ENCODE peak calls at places on chromosome 19, in ten cellular contexts. K, J, V, H, D, M, Q, S, O and U are unnamed samples.

GRCh38 chr19:29308977-29309520 is 96.1 kb upstream of the UQCRFS1 start:
- DNase-seq in M (no peak), D (no peak), J (no peak), S (no peak), V (no peak), H (no peak), Q (no peak), K (no peak), O (no peak), U (no peak)

GRCh38 chr19:22545751-22546150 is 88.4 kb upstream of the ZNF492 start:
- DNase-seq in O (peak; percentile 54), Q (no peak), H (peak; percentile 8), S (no peak), J (peak; percentile 3), V (peak; percentile 57), K (peak; percentile 68), M (peak; percentile 58), D (peak; percentile 15), U (peak; percentile 68)

GRCh38 chr19:8308891-8309291 is 733 bp upstream of the CD320 start:
- DNase-seq in Q (peak; percentile 13), K (no peak), M (peak; percentile 14), D (no peak), S (peak; percentile 64), V (no peak), J (no peak), H (no peak), O (peak; percentile 29), U (no peak)

GRCh38 chr19:35750167-35750566 is 1.8 kb downstream of the LIN37 start:
- DNase-seq in J (no peak), K (no peak), M (no peak), V (no peak), Q (no peak), H (no peak), S (no peak), O (no peak), D (no peak), U (no peak)

GRCh38 chr19:13275016-13275722 is 125.0 kb downstream of the IER2 start:
- DNase-seq in J (no peak), V (no peak), H (no peak), Q (no peak), S (no peak), K (no peak), D (no peak), M (no peak), O (no peak), U (no peak)

GRCh38 chr19:13573268-13573667 is 67.0 kb upstream of the CACNA1A start:
- DNase-seq in M (no peak), K (no peak), D (no peak), H (no peak), O (no peak), S (no peak), V (no peak), Q (no peak), J (no peak), U (no peak)

GRCh38 chr19:10961073-10961762 is 388 bp downstream of the SMARCA4 start:
- DNase-seq in J (no peak), S (no peak), M (peak; percentile 36), Q (no peak), D (no peak), K (peak; percentile 25), H (no peak), O (no peak), V (peak; percentile 23), U (peak; percentile 65)

GRCh38 chr19:36837902-36838783 is at the start of gene ZNF790:
- DNase-seq in J (peak; percentile 89), K (peak; percentile 77), S (peak; percentile 92), Q (peak; percentile 93), O (peak; percentile 95), D (peak; percentile 26), H (no peak), V (peak; percentile 86), M (peak; percentile 85), U (peak; percentile 91)

GRCh38 chr19:49157445-49158224 is at the start of gene TRPM4:
- DNase-seq in O (peak; percentile 89), Q (peak; percentile 81), V (peak; percentile 85), H (peak; percentile 62), J (peak; percentile 61), K (peak; percentile 86), D (peak; percentile 91), M (peak; percentile 81), S (peak; percentile 95), U (peak; percentile 97)
- TF ChIP-seq POLR2A in O (peak; percentile 62), Q (no peak), V (peak; percentile 60), H (peak; percentile 61), J (peak; percentile 87), K (peak; percentile 52), D (peak; percentile 86), M (peak; percentile 81), S (no peak), U (peak; percentile 2)

DNA sequence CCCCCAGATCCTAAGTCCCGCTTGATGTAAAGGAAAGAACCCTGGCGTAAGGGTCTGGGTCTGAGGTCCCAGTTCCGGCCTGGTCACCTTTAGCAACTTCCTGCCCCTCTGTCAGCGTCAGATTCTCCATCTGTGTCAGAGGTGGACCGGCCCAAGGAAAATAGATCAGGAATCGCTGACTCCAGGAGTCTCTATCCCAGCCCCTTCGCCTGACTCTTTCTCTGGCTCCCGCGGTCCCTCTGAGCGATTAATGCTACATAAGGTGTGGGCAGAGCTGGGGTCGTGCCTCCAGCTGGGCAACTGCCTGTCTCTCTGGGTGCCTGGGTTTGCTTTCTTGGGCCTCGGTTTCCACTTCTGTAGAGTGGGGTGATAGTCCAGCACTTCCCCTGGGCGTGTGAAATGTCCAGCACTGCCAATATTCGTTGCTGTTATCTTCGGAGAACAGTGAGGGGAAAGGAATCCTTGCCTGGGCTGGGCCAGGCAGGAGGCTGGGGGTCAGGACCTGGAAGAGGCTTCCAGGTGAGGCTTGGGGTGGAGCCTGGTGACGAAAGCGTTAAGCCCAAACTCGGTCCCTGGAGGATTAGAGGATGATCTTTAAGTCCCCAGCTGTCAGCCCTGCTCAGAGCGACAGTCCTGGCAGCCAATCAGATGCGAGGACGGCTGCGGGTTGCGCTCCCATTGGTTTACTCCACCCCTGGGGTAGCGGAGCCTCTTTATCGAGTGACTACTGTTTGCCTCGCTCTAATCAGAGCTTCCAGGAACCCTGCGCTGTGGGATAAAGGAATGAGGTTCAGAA is 767 bp downstream of the ABCA7 start:
- DNase-seq in J (peak; percentile 87), D (peak; percentile 95), O (peak; percentile 95), Q (peak; percentile 93), M (peak; percentile 74), V (peak; percentile 80), K (peak; percentile 89), H (peak; percentile 96), S (peak; percentile 95), U (peak; percentile 87)
- H3K4me1 ChIP-seq in J (peaks cover 30% of the 10 kb centered on the region), D (peaks cover 19% of the 10 kb centered on the region), O (peaks cover 6% of the 10 kb centered on the region), Q (peaks cover 28% of the 10 kb centered on the region), M (no peaks in the 10 kb centered on the region), V (no peaks in the 10 kb centered on the region), K (peaks cover 13% of the 10 kb centered on the region), H (peaks cover 32% of the 10 kb centered on the region), S (peaks cover 60% of the 10 kb centered on the region), U (peaks cover 10% of the 10 kb centered on the region)

GRCh38 chr19:39398297-39398864 is 7.2 kb downstream of the MED29 start:
- DNase-seq in V (peak; percentile 72), O (peak; percentile 80), K (no peak), M (peak; percentile 70), H (peak; percentile 69), D (peak; percentile 84), J (peak; percentile 36), Q (peak; percentile 82), S (peak; percentile 92), U (peak; percentile 37)

GRCh38 chr19:39401549-39402416 is 4.9 kb upstream of the ZFP36 start:
- DNase-seq in H (peak; percentile 78), J (peak; percentile 96), V (peak; percentile 69), Q (peak; percentile 88), O (peak; percentile 92), K (peak; percentile 63), M (peak; percentile 59), D (no peak), S (no peak), U (peak; percentile 35)

GRCh38 chr19:39400997-39401548 is 5.6 kb upstream of the ZFP36 start:
- DNase-seq in D (peak; percentile 90), K (no peak), S (no peak), H (no peak), M (no peak), O (no peak), J (no peak), Q (no peak), V (no peak), U (no peak)

GRCh38 chr19:39397360-39398296 is 6.5 kb downstream of the MED29 start:
- DNase-seq in S (peak; percentile 91), K (peak; percentile 82), O (peak; percentile 96), V (peak; percentile 95), M (peak; percentile 90), H (peak; percentile 72), D (peak; percentile 99), Q (peak; percentile 88), J (peak; percentile 95), U (peak; percentile 85)

DNA sequence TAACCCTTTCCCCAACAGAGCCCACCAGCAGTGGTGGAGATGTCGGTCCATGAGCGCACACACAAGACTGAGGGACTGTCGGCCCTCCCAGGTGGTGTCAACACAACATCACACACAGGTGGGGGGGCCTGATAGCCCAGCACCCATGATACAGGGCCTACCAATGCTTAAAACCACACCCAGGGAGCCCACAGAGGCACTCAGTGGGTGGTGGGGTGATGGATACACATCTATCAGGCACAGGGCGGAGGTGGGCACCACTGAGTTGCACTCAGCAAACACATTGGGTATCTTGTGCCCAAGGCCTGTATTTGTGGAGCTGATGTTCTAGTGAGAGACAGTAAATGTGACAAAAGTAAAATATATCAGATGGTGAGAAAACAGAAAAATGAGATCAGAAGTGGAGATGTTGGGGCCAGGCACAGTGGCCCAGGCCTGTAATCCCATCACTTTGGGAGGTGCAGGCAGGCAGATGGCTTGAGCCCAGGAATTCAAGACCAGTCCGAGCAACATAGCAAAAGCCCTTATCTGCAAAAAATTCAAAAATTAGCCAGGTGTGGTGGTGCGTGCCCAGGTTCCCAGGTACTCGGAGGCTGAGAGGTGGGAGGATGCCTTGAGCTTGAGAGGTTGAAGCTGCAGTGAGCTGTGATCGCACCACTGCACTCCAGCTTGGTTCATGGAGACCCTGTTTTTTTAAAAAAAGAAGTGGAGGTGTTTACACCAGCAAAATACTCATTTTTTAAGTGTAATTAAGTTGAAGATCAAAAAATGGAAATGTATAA is 6.8 kb upstream of the ZFP36 start:
- DNase-seq in K (no peak), Q (no peak), V (no peak), J (no peak), S (no peak), M (no peak), H (no peak), D (no peak), O (no peak), U (peak; percentile 93)
- TF ChIP-seq POLR2A in K (no peak), Q (no peak), V (no peak), J (no peak), S (no peak), M (no peak), H (no peak), D (peak; percentile 23), O (no peak), U (no peak)

GRCh38 chr19:45976180-45976579 is 2.5 kb upstream of the NOVA2 start:
- DNase-seq in Q (no peak), O (no peak), D (no peak), M (no peak), H (no peak), K (no peak), S (no peak), J (no peak), V (no peak), U (no peak)

GRCh38 chr19:45985321-45985720 is 9.9 kb upstream of the CCDC61 start:
- DNase-seq in O (no peak), D (no peak), J (no peak), M (no peak), Q (no peak), K (no peak), S (no peak), H (no peak), V (no peak), U (no peak)

GRCh38 chr19:45978156-45978555 is 4.5 kb upstream of the NOVA2 start:
- DNase-seq in S (no peak), H (no peak), K (no peak), D (no peak), M (no peak), O (no peak), V (no peak), Q (no peak), J (no peak), U (no peak)

DNA sequence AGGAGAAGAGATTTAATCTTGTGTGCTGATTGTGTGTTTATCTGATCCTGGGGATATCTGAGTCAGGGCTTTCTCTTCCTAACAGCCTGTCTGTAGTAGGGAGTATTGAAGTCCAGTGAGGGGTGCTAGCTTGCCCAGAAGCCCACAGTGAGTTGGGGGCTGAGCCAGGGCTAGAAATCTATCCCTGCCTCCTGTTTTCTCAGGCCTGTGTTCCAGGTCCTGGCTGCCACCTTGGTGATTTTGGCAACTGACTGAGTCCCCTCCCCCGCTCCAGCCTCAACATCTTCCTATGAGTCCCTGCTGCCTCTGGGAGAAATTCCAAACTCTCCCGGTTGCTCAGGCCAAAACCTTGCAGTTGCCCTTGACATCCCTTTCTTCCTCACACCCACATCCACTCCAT is 7.7 kb upstream of the NOVA2 start:
- DNase-seq in M (no peak), H (no peak), Q (peak; percentile 71), J (no peak), D (no peak), V (no peak), K (no peak), O (no peak), S (no peak), U (no peak)
- H3K4me1 ChIP-seq in M (no peaks in the 10 kb centered on the region), H (no peaks in the 10 kb centered on the region), Q (peaks cover 6% of the 10 kb centered on the region), J (no peaks in the 10 kb centered on the region), D (no peaks in the 10 kb centered on the region), V (no peaks in the 10 kb centered on the region), K (no peaks in the 10 kb centered on the region), O (no peaks in the 10 kb centered on the region), S (no peaks in the 10 kb centered on the region), U (no peaks in the 10 kb centered on the region)